ENCODE peak calls at places on chromosomes 3 and 15, in four cellular contexts. U is body of pancreas, A is A673, S is WERI-Rb-1. R is an unnamed sample.

GRCh38 chr3:10263549-10264363 is 15.5 kb downstream of the TATDN2 start:
- DNase-seq in S (peak; percentile 75), U (peak; percentile 25), A (peak; percentile 37), R (peak; percentile 87)

GRCh38 chr3:57654214-57654613 is 38.7 kb downstream of the DENND6A start:
- DNase-seq in A (no peak), S (no peak), U (no peak), R (no peak)

GRCh38 chr3:125019271-125019670 is 36.5 kb downstream of the HEG1 start:
- DNase-seq in U (no peak), A (no peak), S (no peak), R (no peak)

GRCh38 chr15:57150066-57150865 is 226.0 kb upstream of the CGNL1 start:
- DNase-seq in S (no peak), U (no peak), A (peak; percentile 80), R (no peak)

GRCh38 chr3:29170894-29171582 is 109.8 kb upstream of the RBMS3 start:
- DNase-seq in A (no peak), U (no peak), S (no peak), R (no peak)

GRCh38 chr3:170421147-170421641 is 2.5 kb downstream of the CLDN11 start:
- DNase-seq in S (no peak), A (no peak), U (no peak), R (peak; percentile 40)

GRCh38 chr15:63599401-63600000 is 2.3 kb downstream of the FBXL22 start:
- DNase-seq in S (peak; percentile 61), A (peak; percentile 68), U (peak; percentile 81), R (peak; percentile 81)

GRCh38 chr3:136947477-136947876 is 10.3 kb upstream of the IL20RB start:
- DNase-seq in U (no peak), A (no peak), S (no peak), R (no peak)

GRCh38 chr15:97684249-97684648 is 276.3 kb upstream of the ARRDC4 start:
- DNase-seq in S (no peak), U (no peak), A (peak; percentile 4), R (no peak)

GRCh38 chr15:57792729-57793449 is 86.4 kb downstream of the POLR2M start:
- DNase-seq in A (no peak), U (no peak), S (no peak), R (no peak)

GRCh38 chr15:51367322-51367976 is 26.0 kb downstream of the GLDN start:
- DNase-seq in A (no peak), S (peak; percentile 49), U (no peak), R (no peak)

GRCh38 chr3:130386604-130387263 is 41.3 kb downstream of the COL6A5 start:
- DNase-seq in U (no peak), A (no peak), S (no peak), R (no peak)

GRCh38 chr15:25796395-25796794 is 66.7 kb downstream of the ATP10A start:
- DNase-seq in U (no peak), S (no peak), A (no peak), R (peak; percentile 25)

GRCh38 chr15:55992769-55993110 is 672 bp downstream of the NEDD4 start:
- DNase-seq in S (no peak), U (no peak), A (no peak), R (no peak)

GRCh38 chr15:56428821-56429458 is 36.0 kb downstream of the MNS1 start:
- DNase-seq in U (no peak), S (no peak), A (peak; percentile 52), R (peak; percentile 4)

GRCh38 chr15:34493001-34493400 is 55.4 kb upstream of the GOLGA8A start:
- DNase-seq in U (no peak), S (no peak), A (no peak), R (no peak)

GRCh38 chr15:34494084-34494399 is 56.4 kb upstream of the GOLGA8A start:
- DNase-seq in U (no peak), A (no peak), S (no peak), R (no peak)

DNA sequence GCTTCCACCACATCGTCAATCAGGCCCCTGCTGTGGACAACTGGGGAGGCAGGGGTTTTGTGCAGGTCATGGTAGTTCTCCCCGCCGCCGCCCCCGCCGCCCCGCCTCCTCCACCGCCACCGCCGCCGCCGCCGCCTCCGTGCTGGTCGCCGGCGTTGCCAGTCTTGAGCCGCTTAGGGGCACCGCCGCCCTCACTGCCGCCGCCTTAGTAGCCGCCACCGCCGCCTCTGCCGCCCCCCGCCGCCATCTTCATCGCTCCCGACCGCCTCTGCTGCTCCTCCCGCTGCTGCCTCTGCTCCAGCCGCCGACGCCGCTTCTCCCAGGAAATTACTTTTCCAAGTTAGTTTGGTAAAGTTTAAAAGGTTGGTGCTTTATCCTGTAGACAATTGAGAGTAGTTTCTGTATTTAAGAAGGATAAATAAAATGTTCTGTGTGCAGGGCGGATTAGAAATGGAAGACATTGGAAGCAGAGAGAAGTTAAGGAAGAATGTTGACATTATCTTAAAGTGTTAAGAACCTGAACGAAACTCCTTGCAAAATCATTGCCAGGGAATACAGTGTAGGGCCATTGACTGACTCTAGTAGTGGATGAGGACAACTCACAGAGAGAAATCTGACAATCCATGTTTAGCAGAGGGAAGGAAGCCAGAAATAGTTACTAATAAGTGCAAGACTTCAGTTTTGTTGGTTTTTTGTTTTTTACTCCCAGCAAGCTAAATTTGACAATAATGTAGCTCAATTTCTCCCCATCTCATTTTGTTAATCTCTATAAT is 53.0 kb upstream of the GOLGA8A start:
- DNase-seq in S (no peak), U (no peak), A (no peak), R (peak; percentile 65)
- H3K27me3 ChIP-seq in S (no peaks in the 10 kb centered on the region), U (no peaks in the 10 kb centered on the region), A (peaks cover 44% of the 10 kb centered on the region), R (peaks cover 51% of the 10 kb centered on the region)

GRCh38 chr3:36764704-36765038 is 318 bp upstream of the DCLK3 start:
- DNase-seq in U (no peak), S (no peak), A (no peak), R (no peak)

GRCh38 chr3:36763850-36764703 is at the start of gene DCLK3:
- DNase-seq in U (no peak), A (peak; percentile 32), S (peak; percentile 61), R (peak; percentile 83)

GRCh38 chr3:36765104-36765503 is 751 bp upstream of the DCLK3 start:
- DNase-seq in U (no peak), A (no peak), S (no peak), R (no peak)

DNA sequence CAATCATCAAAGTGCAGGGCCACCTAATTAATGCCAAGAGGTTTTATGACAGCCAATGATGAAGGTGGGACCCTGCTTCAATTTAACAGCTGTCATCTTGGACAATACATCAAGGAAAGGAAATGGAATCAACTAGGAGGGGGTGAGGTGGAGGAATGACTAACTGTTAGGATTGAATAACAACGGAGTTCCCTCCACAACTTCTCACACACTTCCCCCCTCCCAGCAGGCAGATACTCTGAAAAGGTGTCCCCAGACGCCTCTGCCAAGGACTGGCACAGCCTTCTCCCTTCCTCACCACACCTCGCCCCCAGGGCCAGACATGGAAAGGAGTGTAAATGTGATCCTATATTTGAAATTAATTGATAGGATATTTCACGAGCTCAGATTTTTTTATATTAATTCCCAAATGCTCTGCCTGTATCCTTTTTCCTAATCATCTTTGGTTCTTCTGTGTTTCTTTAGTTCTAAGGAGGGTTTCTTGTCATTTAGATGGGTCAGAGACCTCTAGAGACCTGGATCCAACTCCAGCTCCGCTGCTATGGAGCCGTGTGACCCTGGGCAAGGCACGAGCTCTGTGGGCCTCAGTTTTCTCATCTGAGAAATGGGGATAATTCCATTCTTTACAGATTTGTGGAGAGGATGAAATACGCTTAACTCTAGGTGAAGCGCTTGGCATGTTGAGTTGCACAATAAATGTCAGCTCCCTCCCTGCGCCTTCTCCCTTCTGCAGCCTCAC is 1.1 kb downstream of the DCLK3 start:
- DNase-seq in A (no peak), U (no peak), S (no peak), R (peak; percentile 68)
- H3K27me3 ChIP-seq in A (peaks cover 70% of the 10 kb centered on the region), U (no peaks in the 10 kb centered on the region), S (no peaks in the 10 kb centered on the region), R (peaks cover 22% of the 10 kb centered on the region)

GRCh38 chr3:71751602-71752001 is 2.1 kb upstream of the GPR27 start:
- DNase-seq in S (no peak), U (no peak), A (no peak), R (no peak)

GRCh38 chr3:71753716-71754609 is at the start of gene GPR27:
- DNase-seq in S (peak; percentile 39), U (peak; percentile 33), A (peak; percentile 11), R (peak; percentile 85)

DNA sequence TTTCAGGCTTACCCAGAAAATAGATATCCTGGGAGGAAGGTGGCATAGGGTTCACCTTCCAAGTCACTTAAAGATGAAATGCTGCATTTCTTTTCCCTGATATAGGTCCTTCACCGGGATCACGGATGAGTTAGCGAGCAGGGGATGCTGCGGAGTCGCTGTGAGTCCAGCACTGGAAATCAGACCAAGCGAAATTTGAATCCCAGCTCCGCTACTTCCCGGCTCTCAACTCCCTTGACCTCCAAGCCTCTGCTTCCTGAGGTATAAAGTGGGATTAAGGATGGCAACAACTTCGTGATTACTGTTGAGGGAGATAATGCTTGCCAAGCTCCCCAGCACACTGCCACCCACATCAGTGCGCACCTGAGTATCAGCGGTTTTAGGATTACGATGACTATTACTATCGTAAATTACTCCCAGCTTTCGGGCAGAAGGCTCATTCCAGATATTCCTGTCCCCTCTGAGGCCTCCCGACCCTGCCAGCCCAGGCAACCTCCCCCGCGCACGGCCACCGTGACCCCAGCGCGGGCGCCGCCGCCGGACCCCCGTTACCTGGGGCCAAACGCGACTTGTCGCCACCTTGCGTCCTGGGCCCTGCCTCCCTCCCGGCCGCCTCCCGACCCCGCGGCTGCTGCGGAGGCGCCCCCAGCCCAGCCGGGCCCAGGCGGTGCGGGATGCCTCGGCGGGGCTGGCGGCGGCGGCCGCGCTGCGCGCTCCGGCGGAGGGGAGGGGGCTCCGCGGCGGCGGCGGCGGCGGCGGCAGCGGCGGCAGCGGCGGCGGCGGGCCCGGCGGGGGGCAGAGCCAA is 542 bp upstream of the GPR27 start:
- DNase-seq in A (no peak), S (peak; percentile 19), U (no peak), R (no peak)
- H3K27me3 ChIP-seq in A (peaks cover 4% of the 10 kb centered on the region), S (no peaks in the 10 kb centered on the region), U (no peaks in the 10 kb centered on the region), R (peaks cover 45% of the 10 kb centered on the region)

DNA sequence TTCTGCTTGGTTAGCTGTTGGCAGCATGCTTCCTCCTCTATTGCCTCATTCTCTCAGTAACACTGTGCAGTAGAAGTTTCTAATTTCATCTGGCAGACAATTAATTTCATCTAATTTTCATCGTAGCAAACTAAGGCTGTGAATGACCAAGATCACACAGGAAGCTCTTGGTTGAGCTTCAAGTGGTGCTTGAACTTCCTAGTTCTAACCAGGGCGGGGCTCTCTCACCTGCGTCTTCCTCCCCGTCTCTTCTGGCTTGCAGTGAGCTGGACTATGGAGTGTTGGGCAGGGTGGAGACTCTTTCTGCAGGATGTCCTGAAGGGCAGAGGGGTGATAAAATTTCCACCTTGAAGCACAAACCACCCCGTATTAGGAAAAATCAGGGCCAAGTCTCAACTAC is 2.0 kb upstream of the IL16 start:
- DNase-seq in A (no peak), S (no peak), U (no peak), R (no peak)
- H3K27me3 ChIP-seq in A (no peaks in the 10 kb centered on the region), S (no peaks in the 10 kb centered on the region), U (no peaks in the 10 kb centered on the region), R (no peaks in the 10 kb centered on the region)

GRCh38 chr15:82063055-82063454 is 17.2 kb upstream of the MEX3B start:
- DNase-seq in U (no peak), S (no peak), A (no peak), R (peak; percentile 57)
- H3K27me3 ChIP-seq in U (no peaks in the 10 kb centered on the region), S (no peaks in the 10 kb centered on the region), A (peaks cover 30% of the 10 kb centered on the region), R (peaks cover 34% of the 10 kb centered on the region)

DNA sequence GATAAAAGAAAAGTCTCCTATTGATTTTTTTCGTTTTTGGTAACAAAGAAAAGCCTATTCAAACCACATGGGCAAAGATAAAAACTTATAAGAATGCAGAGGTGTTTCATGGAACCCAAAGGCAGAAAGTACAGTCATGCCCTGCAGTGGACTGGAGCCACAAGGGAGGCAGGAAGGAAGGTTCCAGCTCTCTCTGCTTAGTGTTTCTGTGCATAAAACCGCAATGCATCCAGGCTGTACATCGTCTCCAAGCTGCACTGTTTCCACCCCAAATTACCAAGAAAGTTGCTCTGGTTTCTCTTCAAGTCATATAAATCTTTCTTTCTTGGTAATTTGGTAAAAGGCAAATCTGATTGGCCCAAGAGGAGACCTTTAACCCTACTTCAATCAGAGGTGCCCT is 15.8 kb downstream of the TRAT1 start:
- DNase-seq in U (no peak), A (no peak), S (no peak), R (no peak)
- H3K27me3 ChIP-seq in U (no peaks in the 10 kb centered on the region), A (no peaks in the 10 kb centered on the region), S (no peaks in the 10 kb centered on the region), R (no peaks in the 10 kb centered on the region)

R was measured in H7.